ENCODE peak calls at places on chromosomes 5 and 9, in four cellular contexts. V is kidney epithelial cell; X is tibial artery; N is activated CD4-positive, CD25-positive, alpha-beta regulatory T cell. M is an unnamed sample.

GRCh38 chr5:56757077-56757476 is 58.3 kb upstream of the MAP3K1 start:
- DNase-seq in V (no peak), N (no peak), X (no peak), M (no peak)

GRCh38 chr9:2231831-2232230 is 216.7 kb downstream of the SMARCA2 start:
- DNase-seq in N (no peak), X (no peak), V (no peak), M (no peak)

GRCh38 chr5:88248743-88249540 is 19.7 kb downstream of the TMEM161B start:
- DNase-seq in V (no peak), X (no peak), N (no peak), M (no peak)

GRCh38 chr5:174736351-174736721 is 12.0 kb downstream of the MSX2 start:
- DNase-seq in N (no peak), X (no peak), V (peak; percentile 28), M (no peak)

GRCh38 chr9:89149726-89150125 is 28.9 kb downstream of the SHC3 start:
- DNase-seq in V (peak; percentile 26), N (no peak), X (no peak), M (no peak)

GRCh38 chr5:130687085-130687733 is 477.8 kb downstream of the HINT1 start:
- DNase-seq in V (no peak), X (no peak), N (no peak), M (no peak)

GRCh38 chr5:102758576-102758975 is 3.5 kb downstream of the PAM start:
- DNase-seq in V (no peak), N (no peak), X (no peak), M (no peak)

GRCh38 chr9:115162946-115163345 is 45.0 kb upstream of the TNC start:
- DNase-seq in V (no peak), X (no peak), N (no peak), M (no peak)

GRCh38 chr9:137167113-137167751 is 2.6 kb downstream of the LRRC26 start:
- DNase-seq in V (no peak), X (no peak), N (no peak), M (peak; percentile 80)

GRCh38 chr9:95440447-95440846 is 76.3 kb downstream of the PTCH1 start:
- DNase-seq in V (no peak), N (no peak), X (no peak), M (no peak)

GRCh38 chr9:118331622-118332045 is 627.4 kb downstream of the TLR4 start:
- DNase-seq in N (no peak), V (peak; percentile 81), X (no peak), M (no peak)

GRCh38 chr5:169538935-169539334 is 44.6 kb upstream of the SPDL1 start:
- DNase-seq in V (no peak), N (no peak), X (no peak), M (no peak)

GRCh38 chr5:119136666-119137318 is 65.9 kb downstream of the DMXL1 start:
- DNase-seq in V (no peak), N (no peak), X (no peak), M (no peak)

GRCh38 chr5:171953860-171954701 is 52.4 kb downstream of the FBXW11 start:
- DNase-seq in X (no peak), V (no peak), N (no peak), M (no peak)

GRCh38 chr5:172939045-172939444 is 20.2 kb upstream of the RPL26L1 start:
- DNase-seq in X (no peak), V (no peak), N (no peak), M (peak; percentile 84)

GRCh38 chr5:116409591-116410296 is 164.9 kb downstream of the SEMA6A start:
- DNase-seq in V (no peak), N (no peak), X (no peak), M (no peak)

GRCh38 chr5:14880688-14881087 is 9.1 kb upstream of the ANKH start:
- DNase-seq in X (no peak), V (no peak), N (no peak), M (no peak)

GRCh38 chr9:20339611-20340010 is 282.7 kb downstream of the MLLT3 start:
- DNase-seq in N (no peak), V (no peak), X (no peak), M (no peak)

GRCh38 chr9:114006155-114006550 is 71.9 kb downstream of the AMBP start:
- DNase-seq in V (no peak), N (no peak), X (peak; percentile 51), M (no peak)

GRCh38 chr9:79581388-79581787 is 9.6 kb downstream of the TLE4 start:
- DNase-seq in V (no peak), N (no peak), X (no peak), M (no peak)

GRCh38 chr9:90003046-90003355 is 398.2 kb downstream of the GADD45G start:
- DNase-seq in N (no peak), V (no peak), X (peak; percentile 86), M (no peak)

GRCh38 chr5:143213851-143214363 is 189.6 kb downstream of the NR3C1 start:
- DNase-seq in V (no peak), X (no peak), N (no peak), M (no peak)

GRCh38 chr9:136628287-136628686 is 34.4 kb upstream of the EGFL7 start:
- DNase-seq in X (no peak), V (no peak), N (no peak), M (no peak)

M was measured in H7.